ENCODE peak calls at places on chromosomes 2 and 18, in six cellular contexts. N is coronary artery; G is foreskin fibroblast; V is CD8-positive, alpha-beta memory T cell; R is Caco-2; T is A549. Q is an unnamed sample.

GRCh38 chr2:108586116-108586515 is 51.8 kb downstream of the LIMS1 start:
- DNase-seq in R (no peak), G (peak; percentile 62), N (no peak), V (no peak), T (no peak), Q (no peak)

GRCh38 chr2:106885981-106886915 is at the start of gene ST6GAL2:
- DNase-seq in V (no peak), G (peak; percentile 46), N (peak; percentile 80), T (peak; percentile 18), R (no peak), Q (no peak)

GRCh38 chr18:50662775-50663383 is 103.0 kb downstream of the MAPK4 start:
- DNase-seq in G (no peak), R (no peak), V (no peak), N (peak; percentile 40), T (no peak), Q (peak; percentile 7)

GRCh38 chr18:76450912-76451421 is 44.1 kb downstream of the ZNF516 start:
- DNase-seq in T (no peak), G (peak; percentile 80), N (peak; percentile 80), V (no peak), R (no peak), Q (peak; percentile 77)

GRCh38 chr18:43277164-43277600 is at the start of gene SYT4:
- DNase-seq in V (no peak), G (peak; percentile 13), N (no peak), R (no peak), T (no peak), Q (peak; percentile 69)

GRCh38 chr2:101823849-101824248 is 126.3 kb downstream of the MAP4K4 start:
- DNase-seq in N (no peak), G (peak; percentile 81), R (no peak), V (no peak), T (no peak), Q (no peak)

GRCh38 chr2:11292464-11293255 is 51.8 kb downstream of the ROCK2 start:
- DNase-seq in T (no peak), V (no peak), R (no peak), G (peak; percentile 48), N (no peak), Q (no peak)

GRCh38 chr2:12397861-12398260 is 318.9 kb upstream of the TRIB2 start:
- DNase-seq in R (no peak), T (no peak), V (no peak), G (peak; percentile 44), N (no peak), Q (no peak)

GRCh38 chr2:31555967-31556706 is 24.6 kb downstream of the SRD5A2 start:
- DNase-seq in V (no peak), T (no peak), N (no peak), R (no peak), G (no peak), Q (no peak)

GRCh38 chr2:112199188-112199587 is 55.7 kb downstream of the ZC3H8 start:
- DNase-seq in T (no peak), R (no peak), V (no peak), N (no peak), G (no peak), Q (no peak)

GRCh38 chr2:220499281-220499680 is 871.9 kb downstream of the SLC4A3 start:
- DNase-seq in T (peak; percentile 25), G (peak; percentile 91), R (no peak), N (no peak), V (no peak), Q (no peak)

GRCh38 chr2:74740395-74741075 is 86.5 kb downstream of the SEMA4F start:
- DNase-seq in T (peak; percentile 88), N (peak; percentile 79), V (no peak), R (peak; percentile 79), G (peak; percentile 98), Q (peak; percentile 79)

GRCh38 chr2:368386-368785 is 80.5 kb upstream of the ALKAL2 start:
- DNase-seq in N (no peak), V (no peak), T (no peak), R (no peak), G (no peak), Q (no peak)

GRCh38 chr2:6963727-6964126 is 46.5 kb downstream of the RNF144A start:
- DNase-seq in G (no peak), N (no peak), R (no peak), V (no peak), T (no peak), Q (no peak)
- H3K4me3 ChIP-seq in G (no peak overlapping the region), N (no peak overlapping the region), R (no peak overlapping the region), V (no peak overlapping the region), T (no peak overlapping the region), Q (no peak overlapping the region)

GRCh38 chr18:22515250-22515649 is 97.5 kb upstream of the CTAGE1 start:
- DNase-seq in N (no peak), T (no peak), G (no peak), V (no peak), R (no peak), Q (no peak)

GRCh38 chr18:22521026-22521707 is 103.5 kb upstream of the CTAGE1 start:
- DNase-seq in N (no peak), V (no peak), T (no peak), G (no peak), R (no peak), Q (no peak)

GRCh38 chr18:22514655-22515054 is 96.9 kb upstream of the CTAGE1 start:
- DNase-seq in G (no peak), N (no peak), T (no peak), R (no peak), V (no peak), Q (no peak)

DNA sequence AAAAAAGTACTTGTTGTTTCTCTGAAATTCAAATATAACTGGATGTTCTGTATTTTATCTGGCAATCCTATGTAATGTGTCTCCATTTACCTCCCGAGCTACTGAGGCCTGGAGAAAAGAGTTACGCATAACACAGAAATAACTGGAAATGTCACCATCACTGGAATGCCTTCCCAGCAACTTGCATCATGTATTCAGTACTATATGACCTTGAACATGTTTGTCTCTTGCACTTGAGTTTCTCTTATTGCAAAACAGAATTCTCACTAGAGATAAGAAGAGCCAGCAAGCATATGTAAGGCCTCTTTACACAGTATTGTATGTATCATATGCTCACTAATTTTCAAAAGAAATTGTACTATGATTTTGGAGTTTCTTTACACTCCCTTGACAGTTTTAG is 99.6 kb upstream of the CTAGE1 start:
- DNase-seq in V (no peak), R (no peak), G (no peak), T (no peak), N (no peak), Q (no peak)
- H3K4me3 ChIP-seq in V (no peak overlapping the region), R (no peak overlapping the region), G (no peak overlapping the region), T (no peak overlapping the region), N (no peak overlapping the region), Q (no peak overlapping the region)

DNA sequence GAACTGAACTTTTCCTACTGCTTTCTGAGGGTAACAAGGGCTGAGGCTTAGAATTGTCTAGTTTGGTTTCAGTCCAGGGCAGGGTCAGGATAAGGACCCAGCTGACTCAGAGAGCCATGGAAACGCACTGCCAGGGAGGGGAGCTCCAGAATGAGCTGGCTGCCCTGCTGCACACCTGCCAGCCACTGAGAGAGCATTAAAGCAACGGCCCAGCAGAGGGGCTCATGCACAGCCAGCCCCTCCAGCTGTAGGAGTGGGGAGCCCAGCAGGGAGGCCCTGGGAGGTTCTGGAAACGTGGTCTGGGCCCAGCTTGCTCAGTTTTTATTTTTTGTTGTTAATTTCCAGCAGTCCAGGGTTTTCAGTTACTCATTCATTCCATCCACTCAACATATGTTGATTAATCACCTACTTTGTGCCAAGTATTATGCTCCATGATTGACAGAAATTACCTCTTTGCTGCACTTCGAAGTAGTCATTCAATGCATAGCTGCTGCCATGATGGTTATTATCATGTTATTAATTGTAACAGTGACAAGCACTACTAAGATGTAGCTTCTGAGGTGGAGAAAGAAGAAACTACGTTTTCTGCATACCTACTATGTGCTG is 156.2 kb downstream of the MSH2 start:
- DNase-seq in R (no peak), T (no peak), V (no peak), N (peak; percentile 24), G (peak; percentile 52), Q (no peak)
- H3K4me3 ChIP-seq in R (no peak overlapping the region), T (no peak overlapping the region), V (no peak overlapping the region), N (no peak overlapping the region), G (no peak overlapping the region), Q (no peak overlapping the region)

DNA sequence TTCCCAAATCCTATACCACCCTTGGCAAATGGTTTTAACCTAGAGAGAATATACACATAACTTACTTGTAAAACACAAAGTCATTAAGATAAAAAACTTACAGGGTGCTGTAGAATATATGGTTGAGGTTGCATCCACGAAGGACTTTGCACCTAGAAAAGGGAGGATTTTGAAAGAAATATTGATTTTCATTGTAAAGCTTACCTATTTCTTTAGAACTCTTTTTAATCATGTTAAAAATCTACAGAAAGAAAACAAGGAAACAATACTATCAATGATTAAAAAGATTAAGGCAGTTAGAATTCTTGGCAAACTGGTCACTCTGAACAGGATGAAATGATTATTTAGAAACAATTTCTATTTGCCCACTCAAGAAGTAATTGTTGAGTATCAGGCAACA is 81.1 kb upstream of the ITGB6 start:
- DNase-seq in N (no peak), G (no peak), V (no peak), T (no peak), R (no peak), Q (no peak)
- H3K4me3 ChIP-seq in N (no peak overlapping the region), G (no peak overlapping the region), V (no peak overlapping the region), T (no peak overlapping the region), R (no peak overlapping the region), Q (no peak overlapping the region)

GRCh38 chr2:237411683-237412349 is 2.1 kb downstream of the COL6A3 start:
- DNase-seq in N (no peak), R (no peak), V (no peak), T (no peak), G (peak; percentile 66), Q (no peak)
- H3K4me3 ChIP-seq in N (peak overlapping the region; percentile 74), R (no peak overlapping the region), V (no peak overlapping the region), T (no peak overlapping the region), G (peak overlapping the region; percentile 96), Q (peak overlapping the region; percentile 40)

GRCh38 chr2:121470917-121471316 is 59.8 kb upstream of the RNU4ATAC start:
- DNase-seq in T (no peak), R (no peak), N (no peak), G (no peak), V (no peak), Q (no peak)

GRCh38 chr2:121472465-121472993 is 58.2 kb upstream of the RNU4ATAC start:
- DNase-seq in N (no peak), T (no peak), V (no peak), G (no peak), R (no peak), Q (no peak)

GRCh38 chr2:121473502-121473901 is 57.2 kb upstream of the RNU4ATAC start:
- DNase-seq in R (no peak), N (no peak), T (no peak), G (no peak), V (no peak), Q (no peak)

GRCh38 chr2:121469361-121469760 is 61.3 kb upstream of the RNU4ATAC start:
- DNase-seq in G (no peak), R (no peak), V (no peak), N (no peak), T (no peak), Q (no peak)

GRCh38 chr2:121471571-121472464 is 58.9 kb upstream of the RNU4ATAC start:
- DNase-seq in V (no peak), R (no peak), G (peak; percentile 59), N (no peak), T (no peak), Q (no peak)
- H3K4me3 ChIP-seq in V (no peak overlapping the region), R (no peak overlapping the region), G (no peak overlapping the region), N (no peak overlapping the region), T (no peak overlapping the region), Q (no peak overlapping the region)

GRCh38 chr2:37585295-37585908 is 86.0 kb downstream of the CDC42EP3 start:
- DNase-seq in G (peak; percentile 62), V (no peak), T (no peak), N (no peak), R (peak; percentile 46), Q (no peak)
- H3K4me3 ChIP-seq in G (no peak overlapping the region), V (peak overlapping the region; percentile 46), T (no peak overlapping the region), N (no peak overlapping the region), R (no peak overlapping the region), Q (no peak overlapping the region)

Q was measured in upper lobe of right lung.